ENCODE peak calls at places on chromosomes 4 and X, in ten cellular contexts. One of them, this sample, is unnamed.

GRCh38 chrX:23515028-23515427 is 152.3 kb upstream of the PRDX4 start:
- DNase-seq in activated CD8-positive, alpha-beta memory T cell treated with anti-CD3 and anti-CD28 coated beads for 1 hour: no peak
- DNase-seq in activated naive CD8-positive, alpha-beta T cell treated with anti-CD3 and anti-CD28 coated beads, Interleukin-2, amount 50 U/mL, for 24 hours: no peak
- DNase-seq in NCI-H1105 treated with DMSO at 0.1 percent for 48 hours: peak; percentile 80
- DNase-seq in upper lobe of right lung: no peak
- DNase-seq in activated gamma-delta T cell treated with Interleukin-2 at 50 U/mL for 16 hours: no peak
- DNase-seq in HEK293T: no peak
- DNase-seq in CD4-positive, CD25-positive, alpha-beta regulatory T cell: no peak
- DNase-seq in MG63: no peak
- DNase-seq in cardiac muscle cell: no peak
- DNase-seq in this sample: no peak

GRCh38 chrX:18291006-18291545 is 63.4 kb downstream of the SCML2 start:
- DNase-seq in MG63: no peak
- DNase-seq in HEK293T: no peak
- DNase-seq in activated naive CD8-positive, alpha-beta T cell treated with anti-CD3 and anti-CD28 coated beads, Interleukin-2, amount 50 U/mL, for 24 hours: no peak
- DNase-seq in upper lobe of right lung: no peak
- DNase-seq in activated gamma-delta T cell treated with Interleukin-2 at 50 U/mL for 16 hours: no peak
- DNase-seq in NCI-H1105 treated with DMSO at 0.1 percent for 48 hours: no peak
- DNase-seq in activated CD8-positive, alpha-beta memory T cell treated with anti-CD3 and anti-CD28 coated beads for 1 hour: no peak
- DNase-seq in CD4-positive, CD25-positive, alpha-beta regulatory T cell: no peak
- DNase-seq in cardiac muscle cell: no peak
- DNase-seq in this sample: peak; percentile 76

GRCh38 chr4:76053730-76054129 is 17.9 kb upstream of the CXCL11 start:
- DNase-seq in HEK293T: no peak
- DNase-seq in activated gamma-delta T cell treated with Interleukin-2 at 50 U/mL for 16 hours: no peak
- DNase-seq in activated naive CD8-positive, alpha-beta T cell treated with anti-CD3 and anti-CD28 coated beads, Interleukin-2, amount 50 U/mL, for 24 hours: no peak
- DNase-seq in activated CD8-positive, alpha-beta memory T cell treated with anti-CD3 and anti-CD28 coated beads for 1 hour: no peak
- DNase-seq in upper lobe of right lung: no peak
- DNase-seq in NCI-H1105 treated with DMSO at 0.1 percent for 48 hours: no peak
- DNase-seq in MG63: no peak
- DNase-seq in cardiac muscle cell: no peak
- DNase-seq in CD4-positive, CD25-positive, alpha-beta regulatory T cell: no peak
- DNase-seq in this sample: no peak

GRCh38 chr4:127224556-127224955 is 408.2 kb upstream of the INTU start:
- DNase-seq in MG63: no peak
- DNase-seq in cardiac muscle cell: no peak
- DNase-seq in CD4-positive, CD25-positive, alpha-beta regulatory T cell: no peak
- DNase-seq in activated CD8-positive, alpha-beta memory T cell treated with anti-CD3 and anti-CD28 coated beads for 1 hour: no peak
- DNase-seq in NCI-H1105 treated with DMSO at 0.1 percent for 48 hours: no peak
- DNase-seq in activated naive CD8-positive, alpha-beta T cell treated with anti-CD3 and anti-CD28 coated beads, Interleukin-2, amount 50 U/mL, for 24 hours: no peak
- DNase-seq in upper lobe of right lung: no peak
- DNase-seq in activated gamma-delta T cell treated with Interleukin-2 at 50 U/mL for 16 hours: no peak
- DNase-seq in HEK293T: no peak
- DNase-seq in this sample: no peak

GRCh38 chr4:7552466-7552865 is 117.7 kb upstream of the PSAPL1 start:
- DNase-seq in HEK293T: no peak
- DNase-seq in activated naive CD8-positive, alpha-beta T cell treated with anti-CD3 and anti-CD28 coated beads, Interleukin-2, amount 50 U/mL, for 24 hours: no peak
- DNase-seq in MG63: no peak
- DNase-seq in cardiac muscle cell: no peak
- DNase-seq in activated gamma-delta T cell treated with Interleukin-2 at 50 U/mL for 16 hours: no peak
- DNase-seq in activated CD8-positive, alpha-beta memory T cell treated with anti-CD3 and anti-CD28 coated beads for 1 hour: no peak
- DNase-seq in CD4-positive, CD25-positive, alpha-beta regulatory T cell: no peak
- DNase-seq in upper lobe of right lung: no peak
- DNase-seq in NCI-H1105 treated with DMSO at 0.1 percent for 48 hours: no peak
- DNase-seq in this sample: no peak

GRCh38 chrX:93791304-93791703 is 117.3 kb downstream of the FAM133A start:
- DNase-seq in activated CD8-positive, alpha-beta memory T cell treated with anti-CD3 and anti-CD28 coated beads for 1 hour: no peak
- DNase-seq in activated gamma-delta T cell treated with Interleukin-2 at 50 U/mL for 16 hours: no peak
- DNase-seq in NCI-H1105 treated with DMSO at 0.1 percent for 48 hours: no peak
- DNase-seq in upper lobe of right lung: no peak
- DNase-seq in CD4-positive, CD25-positive, alpha-beta regulatory T cell: no peak
- DNase-seq in MG63: no peak
- DNase-seq in HEK293T: no peak
- DNase-seq in cardiac muscle cell: no peak
- DNase-seq in activated naive CD8-positive, alpha-beta T cell treated with anti-CD3 and anti-CD28 coated beads, Interleukin-2, amount 50 U/mL, for 24 hours: no peak
- DNase-seq in this sample: no peak

GRCh38 chr4:185031611-185032010 is 13.3 kb downstream of the HELT start:
- DNase-seq in MG63: no peak
- DNase-seq in activated CD8-positive, alpha-beta memory T cell treated with anti-CD3 and anti-CD28 coated beads for 1 hour: no peak
- DNase-seq in activated naive CD8-positive, alpha-beta T cell treated with anti-CD3 and anti-CD28 coated beads, Interleukin-2, amount 50 U/mL, for 24 hours: no peak
- DNase-seq in CD4-positive, CD25-positive, alpha-beta regulatory T cell: no peak
- DNase-seq in NCI-H1105 treated with DMSO at 0.1 percent for 48 hours: no peak
- DNase-seq in upper lobe of right lung: no peak
- DNase-seq in cardiac muscle cell: no peak
- DNase-seq in HEK293T: no peak
- DNase-seq in activated gamma-delta T cell treated with Interleukin-2 at 50 U/mL for 16 hours: no peak
- DNase-seq in this sample: no peak

GRCh38 chrX:17046478-17047097 is 100.1 kb downstream of the REPS2 start:
- DNase-seq in HEK293T: peak; percentile 67
- DNase-seq in CD4-positive, CD25-positive, alpha-beta regulatory T cell: peak; percentile 58
- DNase-seq in cardiac muscle cell: peak; percentile 87
- DNase-seq in upper lobe of right lung: no peak
- DNase-seq in NCI-H1105 treated with DMSO at 0.1 percent for 48 hours: peak; percentile 74
- DNase-seq in activated naive CD8-positive, alpha-beta T cell treated with anti-CD3 and anti-CD28 coated beads, Interleukin-2, amount 50 U/mL, for 24 hours: peak; percentile 30
- DNase-seq in activated gamma-delta T cell treated with Interleukin-2 at 50 U/mL for 16 hours: peak; percentile 15
- DNase-seq in MG63: peak; percentile 32
- DNase-seq in activated CD8-positive, alpha-beta memory T cell treated with anti-CD3 and anti-CD28 coated beads for 1 hour: no peak
- DNase-seq in this sample: peak; percentile 56

GRCh38 chr4:87868482-87868881 is 35.7 kb downstream of the MEPE start:
- DNase-seq in cardiac muscle cell: no peak
- DNase-seq in CD4-positive, CD25-positive, alpha-beta regulatory T cell: no peak
- DNase-seq in HEK293T: no peak
- DNase-seq in activated gamma-delta T cell treated with Interleukin-2 at 50 U/mL for 16 hours: no peak
- DNase-seq in activated CD8-positive, alpha-beta memory T cell treated with anti-CD3 and anti-CD28 coated beads for 1 hour: no peak
- DNase-seq in NCI-H1105 treated with DMSO at 0.1 percent for 48 hours: no peak
- DNase-seq in activated naive CD8-positive, alpha-beta T cell treated with anti-CD3 and anti-CD28 coated beads, Interleukin-2, amount 50 U/mL, for 24 hours: no peak
- DNase-seq in MG63: no peak
- DNase-seq in upper lobe of right lung: no peak
- DNase-seq in this sample: no peak

This sample was measured in fibroblast of gingiva.